ENCODE peak calls at places on chromosomes 2 and 18, in four cellular contexts. One of them, this sample, is unnamed.

GRCh38 chr2:86633094-86633740 is 9.6 kb upstream of the RNF103 start:
- DNase-seq in activated T-helper 1 cell treated with Interleukin-2 at 50 U/mL for 16 hours: no peak
- DNase-seq in dorsolateral prefrontal cortex: peak
- DNase-seq in CD4-positive, CD25-positive, alpha-beta regulatory T cell: no peak
- DNase-seq in this sample: no peak

GRCh38 chr18:48824231-48824970 is 126.4 kb downstream of the SMAD7 start:
- DNase-seq in activated T-helper 1 cell treated with Interleukin-2 at 50 U/mL for 16 hours: no peak
- DNase-seq in dorsolateral prefrontal cortex: peak
- DNase-seq in CD4-positive, CD25-positive, alpha-beta regulatory T cell: no peak
- DNase-seq in this sample: no peak

GRCh38 chr18:58977223-58977622 is 112.5 kb downstream of the ZNF532 start:
- DNase-seq in activated T-helper 1 cell treated with Interleukin-2 at 50 U/mL for 16 hours: no peak
- DNase-seq in dorsolateral prefrontal cortex: no peak
- DNase-seq in CD4-positive, CD25-positive, alpha-beta regulatory T cell: no peak
- DNase-seq in this sample: no peak

GRCh38 chr2:30363406-30363805 is 83.6 kb upstream of the LCLAT1 start:
- DNase-seq in activated T-helper 1 cell treated with Interleukin-2 at 50 U/mL for 16 hours: no peak
- DNase-seq in dorsolateral prefrontal cortex: no peak
- DNase-seq in CD4-positive, CD25-positive, alpha-beta regulatory T cell: no peak
- DNase-seq in this sample: no peak

GRCh38 chr2:109066501-109066900 is 62.5 kb upstream of the SH3RF3 start:
- DNase-seq in activated T-helper 1 cell treated with Interleukin-2 at 50 U/mL for 16 hours: no peak
- DNase-seq in dorsolateral prefrontal cortex: no peak
- DNase-seq in CD4-positive, CD25-positive, alpha-beta regulatory T cell: no peak
- DNase-seq in this sample: no peak

GRCh38 chr2:41851554-41851953 is 196.3 kb upstream of the PKDCC start:
- DNase-seq in activated T-helper 1 cell treated with Interleukin-2 at 50 U/mL for 16 hours: no peak
- DNase-seq in dorsolateral prefrontal cortex: no peak
- DNase-seq in CD4-positive, CD25-positive, alpha-beta regulatory T cell: no peak
- DNase-seq in this sample: no peak

GRCh38 chr2:46068604-46069003 is 228.6 kb upstream of the EPAS1 start:
- DNase-seq in activated T-helper 1 cell treated with Interleukin-2 at 50 U/mL for 16 hours: no peak
- DNase-seq in dorsolateral prefrontal cortex: no peak
- DNase-seq in CD4-positive, CD25-positive, alpha-beta regulatory T cell: no peak
- DNase-seq in this sample: no peak

GRCh38 chr18:11927497-11927896 is 19.4 kb upstream of the MPPE1 start:
- DNase-seq in activated T-helper 1 cell treated with Interleukin-2 at 50 U/mL for 16 hours: no peak
- DNase-seq in dorsolateral prefrontal cortex: no peak
- DNase-seq in CD4-positive, CD25-positive, alpha-beta regulatory T cell: no peak
- DNase-seq in this sample: no peak

GRCh38 chr2:216317831-216318230 is 54.5 kb downstream of the MARCHF4 start:
- DNase-seq in activated T-helper 1 cell treated with Interleukin-2 at 50 U/mL for 16 hours: no peak
- DNase-seq in dorsolateral prefrontal cortex: no peak
- DNase-seq in CD4-positive, CD25-positive, alpha-beta regulatory T cell: peak
- DNase-seq in this sample: no peak

GRCh38 chr18:37476182-37476581 is 89.4 kb downstream of the CELF4 start:
- DNase-seq in activated T-helper 1 cell treated with Interleukin-2 at 50 U/mL for 16 hours: no peak
- DNase-seq in dorsolateral prefrontal cortex: peak
- DNase-seq in CD4-positive, CD25-positive, alpha-beta regulatory T cell: peak
- DNase-seq in this sample: peak

GRCh38 chr2:111053266-111053665 is 67.4 kb upstream of the BCL2L11 start:
- DNase-seq in activated T-helper 1 cell treated with Interleukin-2 at 50 U/mL for 16 hours: no peak
- DNase-seq in dorsolateral prefrontal cortex: no peak
- DNase-seq in CD4-positive, CD25-positive, alpha-beta regulatory T cell: no peak
- DNase-seq in this sample: no peak

GRCh38 chr18:54480616-54481015 is 110.4 kb upstream of the DYNAP start:
- DNase-seq in activated T-helper 1 cell treated with Interleukin-2 at 50 U/mL for 16 hours: no peak
- DNase-seq in dorsolateral prefrontal cortex: no peak
- DNase-seq in CD4-positive, CD25-positive, alpha-beta regulatory T cell: no peak
- DNase-seq in this sample: no peak